ENCODE peak calls at places on chromosome 14, in eight cellular contexts. S is activated CD4-positive, alpha-beta T cell treated with anti-CD3 and anti-CD28 coated beads, Interleukin-2, amount 50 U/mL, for 1 hour; K is retinal pigment epithelial cell; X is globus pallidus; M is C1 segment of cervical spinal cord; Y is AG08395; A is HFFc6; P is body of pancreas. D is an unnamed sample.

GRCh38 chr14:99831915-99832314 is 38.7 kb downstream of the EML1 start:
- DNase-seq in S (no peak), K (no peak), X (no peak), M (no peak), Y (no peak), A (no peak), P (no peak), D (no peak)

GRCh38 chr14:79325071-79325470 is 886.2 kb downstream of the DIO2 start:
- DNase-seq in S (no peak), K (no peak), X (no peak), M (no peak), Y (no peak), A (no peak), P (no peak), D (no peak)

GRCh38 chr14:58772061-58772604 is 134.4 kb downstream of the DACT1 start:
- DNase-seq in S (no peak), K (no peak), X (no peak), M (no peak), Y (no peak), A (no peak), P (no peak), D (no peak)

GRCh38 chr14:92103363-92103762 is 3.0 kb downstream of the ATXN3 start:
- DNase-seq in S (no peak), K (no peak), X (no peak), M (no peak), Y (no peak), A (no peak), P (no peak), D (no peak)

GRCh38 chr14:50837850-50838470 is 7.0 kb upstream of the NIN start:
- DNase-seq in S (no peak), K (no peak), X (no peak), M (no peak), Y (no peak), A (no peak), P (no peak), D (no peak)

GRCh38 chr14:69547701-69548348 is 26.8 kb downstream of the CCDC177 start:
- DNase-seq in S (peak), K (no peak), X (no peak), M (no peak), Y (peak), A (no peak), P (no peak), D (no peak)

GRCh38 chr14:62357362-62357761 is 595.1 kb downstream of the SNAPC1 start:
- DNase-seq in S (no peak), K (no peak), X (no peak), M (no peak), Y (no peak), A (no peak), P (no peak), D (no peak)

GRCh38 chr14:98069712-98070133 is 1202.3 kb downstream of the BCL11B start:
- DNase-seq in S (no peak), K (peak), X (no peak), M (no peak), Y (no peak), A (peak), P (peak), D (no peak)

GRCh38 chr14:68306934-68307758 is 485.7 kb downstream of the ZFP36L1 start:
- DNase-seq in S (no peak), K (no peak), X (no peak), M (no peak), Y (no peak), A (no peak), P (peak), D (no peak)

GRCh38 chr14:55125403-55125802 is 3.6 kb upstream of the LGALS3 start:
- DNase-seq in S (no peak), K (no peak), X (no peak), M (no peak), Y (no peak), A (no peak), P (no peak), D (no peak)

GRCh38 chr14:23430733-23431105 is 4.7 kb downstream of the MYH7 start:
- DNase-seq in S (no peak), K (peak), X (peak), M (no peak), Y (peak), A (peak), P (no peak), D (no peak)

GRCh38 chr14:59189281-59189821 is 884 bp downstream of the DAAM1 start:
- DNase-seq in S (peak), K (no peak), X (peak), M (no peak), Y (peak), A (peak), P (peak), D (no peak)

GRCh38 chr14:63275611-63276010 is 43.1 kb downstream of the GPHB5 start:
- DNase-seq in S (no peak), K (no peak), X (no peak), M (no peak), Y (no peak), A (no peak), P (no peak), D (no peak)

GRCh38 chr14:58297412-58297761 is 968 bp upstream of the ARID4A start:
- DNase-seq in S (no peak), K (peak), X (no peak), M (no peak), Y (no peak), A (peak), P (no peak), D (peak)

GRCh38 chr14:75220097-75220496 is 43.7 kb upstream of the TMED10 start:
- DNase-seq in S (no peak), K (no peak), X (no peak), M (no peak), Y (no peak), A (no peak), P (no peak), D (no peak)

GRCh38 chr14:64012003-64012402 is 159.2 kb downstream of the SYNE2 start:
- DNase-seq in S (no peak), K (no peak), X (no peak), M (no peak), Y (no peak), A (no peak), P (no peak), D (no peak)

GRCh38 chr14:100424504-100425453 is 101.6 kb downstream of the SLC25A47 start:
- DNase-seq in S (no peak), K (no peak), X (no peak), M (no peak), Y (peak), A (no peak), P (no peak), D (no peak)

GRCh38 chr14:24051162-24051788 is 534 bp upstream of the CARMIL3 start:
- DNase-seq in S (no peak), K (no peak), X (no peak), M (peak), Y (no peak), A (no peak), P (no peak), D (no peak)

GRCh38 chr14:50007123-50007903 is 109.1 kb downstream of the VCPKMT start:
- DNase-seq in S (no peak), K (no peak), X (no peak), M (no peak), Y (no peak), A (no peak), P (no peak), D (no peak)

GRCh38 chr14:105256292-105256960 is 8.1 kb downstream of the BTBD6 start:
- DNase-seq in S (no peak), K (no peak), X (no peak), M (no peak), Y (no peak), A (no peak), P (no peak), D (no peak)

GRCh38 chr14:23555882-23556699 is at the start of gene THTPA:
- DNase-seq in S (peak), K (peak), X (peak), M (peak), Y (peak), A (peak), P (peak), D (peak)

GRCh38 chr14:101888182-101888581 is 76.2 kb upstream of the DYNC1H1 start:
- DNase-seq in S (no peak), K (no peak), X (no peak), M (no peak), Y (no peak), A (no peak), P (no peak), D (no peak)

GRCh38 chr14:22986508-22987054 is 4.2 kb upstream of the AJUBA start:
- DNase-seq in S (peak), K (no peak), X (peak), M (peak), Y (peak), A (peak), P (peak), D (no peak)

GRCh38 chr14:37081220-37081619 is 91.2 kb downstream of the SLC25A21 start:
- DNase-seq in S (no peak), K (peak), X (no peak), M (no peak), Y (no peak), A (no peak), P (no peak), D (no peak)

GRCh38 chr14:89391123-89391522 is 25.9 kb downstream of the FOXN3 start:
- DNase-seq in S (no peak), K (no peak), X (no peak), M (no peak), Y (no peak), A (no peak), P (no peak), D (no peak)

GRCh38 chr14:20294636-20295035 is 11.1 kb downstream of the TTC5 start:
- DNase-seq in S (no peak), K (no peak), X (no peak), M (no peak), Y (no peak), A (no peak), P (no peak), D (no peak)

GRCh38 chr14:87866116-87866515 is 126.9 kb downstream of the GALC start:
- DNase-seq in S (no peak), K (no peak), X (no peak), M (no peak), Y (no peak), A (no peak), P (no peak), D (no peak)

GRCh38 chr14:90814806-90815566 is 1.2 kb downstream of the TTC7B start:
- DNase-seq in S (no peak), K (no peak), X (no peak), M (no peak), Y (peak), A (no peak), P (no peak), D (no peak)

GRCh38 chr14:64693766-64694165 is 10.5 kb upstream of the PLEKHG3 start:
- DNase-seq in S (no peak), K (no peak), X (no peak), M (no peak), Y (no peak), A (no peak), P (no peak), D (no peak)

GRCh38 chr14:45194964-45195363 is 58.0 kb downstream of the MIS18BP1 start:
- DNase-seq in S (no peak), K (no peak), X (no peak), M (no peak), Y (no peak), A (no peak), P (no peak), D (no peak)

GRCh38 chr14:95323917-95324316 is 4.2 kb upstream of the CLMN start:
- DNase-seq in S (no peak), K (no peak), X (no peak), M (no peak), Y (no peak), A (no peak), P (no peak), D (no peak)

GRCh38 chr14:77086017-77086727 is 11.9 kb upstream of the CIPC start:
- DNase-seq in S (no peak), K (no peak), X (no peak), M (no peak), Y (peak), A (peak), P (no peak), D (no peak)

GRCh38 chr14:81031488-81031887 is 76.1 kb downstream of the TSHR start:
- DNase-seq in S (no peak), K (no peak), X (no peak), M (no peak), Y (no peak), A (no peak), P (peak), D (no peak)

GRCh38 chr14:87888136-87888999 is 104.6 kb downstream of the GALC start:
- DNase-seq in S (no peak), K (no peak), X (no peak), M (no peak), Y (peak), A (no peak), P (peak), D (no peak)

GRCh38 chr14:57380935-57381334 is 9.5 kb upstream of the NAA30 start:
- DNase-seq in S (no peak), K (no peak), X (no peak), M (no peak), Y (no peak), A (no peak), P (no peak), D (no peak)

GRCh38 chr14:53840444-53840843 is 116.2 kb downstream of the BMP4 start:
- DNase-seq in S (no peak), K (peak), X (no peak), M (no peak), Y (no peak), A (peak), P (no peak), D (no peak)

GRCh38 chr14:52241102-52241793 is 26.2 kb upstream of the PTGDR start:
- DNase-seq in S (no peak), K (no peak), X (no peak), M (no peak), Y (peak), A (peak), P (no peak), D (peak)